ENCODE peak calls at places on chromosomes 16 and 17, in six cellular contexts. One of them, this sample, is unnamed. For H3K36me3 and H3K9me3, the result is how much of the 10 kb centered on the place peaks cover.

GRCh38 chr17:40174528-40174927 is 2.7 kb upstream of the RAPGEFL1 start:
- DNase-seq in MM.1S: no peak
- DNase-seq in stomach: no peak
- DNase-seq in breast epithelium: no peak
- DNase-seq in left ventricle myocardium inferior: no peak
- DNase-seq in upper lobe of left lung: no peak
- DNase-seq in this sample: no peak

GRCh38 chr16:12247811-12248210 is 271.3 kb downstream of the SNX29 start:
- DNase-seq in left ventricle myocardium inferior: no peak
- DNase-seq in stomach: no peak
- DNase-seq in upper lobe of left lung: no peak
- DNase-seq in MM.1S: no peak
- DNase-seq in breast epithelium: no peak
- DNase-seq in this sample: no peak

GRCh38 chr17:7843536-7844291 is 9.7 kb downstream of the KDM6B start:
- DNase-seq in upper lobe of left lung: peak
- DNase-seq in breast epithelium: peak
- DNase-seq in stomach: peak
- DNase-seq in left ventricle myocardium inferior: peak
- DNase-seq in MM.1S: peak
- DNase-seq in this sample: peak

GRCh38 chr17:75353176-75353575 is 52.3 kb downstream of the GRB2 start:
- DNase-seq in upper lobe of left lung: no peak
- DNase-seq in left ventricle myocardium inferior: no peak
- DNase-seq in MM.1S: no peak
- DNase-seq in stomach: no peak
- DNase-seq in breast epithelium: no peak
- DNase-seq in this sample: no peak

GRCh38 chr17:58054641-58055040 is 28.6 kb upstream of the DYNLL2 start:
- DNase-seq in MM.1S: no peak
- DNase-seq in left ventricle myocardium inferior: no peak
- DNase-seq in upper lobe of left lung: no peak
- DNase-seq in breast epithelium: no peak
- DNase-seq in stomach: no peak
- DNase-seq in this sample: no peak

GRCh38 chr17:57514614-57515013 is 230.5 kb downstream of the CCDC182 start:
- DNase-seq in left ventricle myocardium inferior: no peak
- DNase-seq in MM.1S: no peak
- DNase-seq in breast epithelium: no peak
- DNase-seq in upper lobe of left lung: no peak
- DNase-seq in stomach: no peak
- DNase-seq in this sample: no peak

GRCh38 chr16:11224096-11224893 is 31.7 kb downstream of the SOCS1 start:
- DNase-seq in breast epithelium: peak
- DNase-seq in MM.1S: no peak
- DNase-seq in left ventricle myocardium inferior: peak
- DNase-seq in stomach: peak
- DNase-seq in upper lobe of left lung: peak
- DNase-seq in this sample: peak

GRCh38 chr17:74803971-74804370 is 27.8 kb upstream of the NAT9 start:
- DNase-seq in MM.1S: no peak
- DNase-seq in breast epithelium: no peak
- DNase-seq in upper lobe of left lung: no peak
- DNase-seq in stomach: no peak
- DNase-seq in left ventricle myocardium inferior: no peak
- DNase-seq in this sample: no peak

GRCh38 chr17:60153606-60154355 is 4.0 kb downstream of the CA4 start:
- DNase-seq in MM.1S: no peak
- DNase-seq in left ventricle myocardium inferior: no peak
- DNase-seq in breast epithelium: no peak
- DNase-seq in upper lobe of left lung: no peak
- DNase-seq in stomach: no peak
- DNase-seq in this sample: no peak

GRCh38 chr16:54489225-54489781 is 202.7 kb upstream of the IRX3 start:
- DNase-seq in upper lobe of left lung: no peak
- DNase-seq in left ventricle myocardium inferior: no peak
- DNase-seq in stomach: peak
- DNase-seq in MM.1S: no peak
- DNase-seq in breast epithelium: no peak
- DNase-seq in this sample: no peak

GRCh38 chr16:80667925-80668324 is 127.1 kb downstream of the DYNLRB2 start:
- DNase-seq in breast epithelium: no peak
- DNase-seq in upper lobe of left lung: no peak
- DNase-seq in MM.1S: no peak
- DNase-seq in stomach: no peak
- DNase-seq in left ventricle myocardium inferior: no peak
- DNase-seq in this sample: no peak

GRCh38 chr16:58832496-58832895 is 98.4 kb upstream of the GOT2 start:
- DNase-seq in breast epithelium: no peak
- DNase-seq in upper lobe of left lung: no peak
- DNase-seq in stomach: no peak
- DNase-seq in MM.1S: no peak
- DNase-seq in left ventricle myocardium inferior: no peak
- DNase-seq in this sample: no peak

GRCh38 chr17:39915559-39915958 is 2.9 kb downstream of the GSDMB start:
- DNase-seq in left ventricle myocardium inferior: no peak
- DNase-seq in upper lobe of left lung: no peak
- DNase-seq in MM.1S: no peak
- DNase-seq in breast epithelium: no peak
- DNase-seq in stomach: no peak
- DNase-seq in this sample: no peak

GRCh38 chr17:6710317-6710716 is 2.9 kb downstream of the SLC13A5 start:
- DNase-seq in upper lobe of left lung: no peak
- DNase-seq in MM.1S: peak
- DNase-seq in stomach: no peak
- DNase-seq in breast epithelium: no peak
- DNase-seq in left ventricle myocardium inferior: no peak
- DNase-seq in this sample: no peak

GRCh38 chr17:60506312-60506711 is 19.7 kb downstream of the APPBP2 start:
- DNase-seq in MM.1S: peak
- DNase-seq in left ventricle myocardium inferior: no peak
- DNase-seq in upper lobe of left lung: no peak
- DNase-seq in stomach: no peak
- DNase-seq in breast epithelium: no peak
- DNase-seq in this sample: no peak

GRCh38 chr16:80985611-80986010 is 21.1 kb downstream of the CMC2 start:
- DNase-seq in upper lobe of left lung: no peak
- DNase-seq in MM.1S: no peak
- DNase-seq in left ventricle myocardium inferior: no peak
- DNase-seq in breast epithelium: no peak
- DNase-seq in stomach: no peak
- DNase-seq in this sample: no peak

GRCh38 chr17:19508327-19508867 is 25.3 kb upstream of the SLC47A1 start:
- DNase-seq in stomach: no peak
- DNase-seq in MM.1S: no peak
- DNase-seq in breast epithelium: no peak
- DNase-seq in left ventricle myocardium inferior: peak
- DNase-seq in upper lobe of left lung: peak
- DNase-seq in this sample: peak

GRCh38 chr16:6204941-6205340 is 1107.3 kb upstream of the EEF2KMT start:
- DNase-seq in left ventricle myocardium inferior: no peak
- DNase-seq in MM.1S: no peak
- DNase-seq in breast epithelium: no peak
- DNase-seq in stomach: no peak
- DNase-seq in upper lobe of left lung: no peak
- DNase-seq in this sample: no peak

GRCh38 chr17:80731255-80731840 is 186.7 kb downstream of the RPTOR start:
- DNase-seq in breast epithelium: no peak
- DNase-seq in stomach: no peak
- DNase-seq in MM.1S: no peak
- DNase-seq in upper lobe of left lung: no peak
- DNase-seq in left ventricle myocardium inferior: no peak
- DNase-seq in this sample: no peak

GRCh38 chr16:10511829-10512228 is 68.6 kb downstream of the EMP2 start:
- DNase-seq in stomach: no peak
- DNase-seq in MM.1S: peak
- DNase-seq in breast epithelium: no peak
- DNase-seq in left ventricle myocardium inferior: no peak
- DNase-seq in upper lobe of left lung: no peak
- DNase-seq in this sample: no peak

GRCh38 chr17:37752482-37752881 is 7.6 kb upstream of the HNF1B start:
- DNase-seq in left ventricle myocardium inferior: no peak
- DNase-seq in upper lobe of left lung: no peak
- DNase-seq in breast epithelium: no peak
- DNase-seq in stomach: no peak
- DNase-seq in MM.1S: no peak
- DNase-seq in this sample: no peak

GRCh38 chr16:3115011-3115410 is 2.6 kb downstream of the ZNF205 start:
- DNase-seq in breast epithelium: no peak
- DNase-seq in MM.1S: no peak
- DNase-seq in upper lobe of left lung: no peak
- DNase-seq in left ventricle myocardium inferior: no peak
- DNase-seq in stomach: no peak
- DNase-seq in this sample: no peak

GRCh38 chr16:82368041-82368440 is 198.0 kb upstream of the MPHOSPH6 start:
- DNase-seq in MM.1S: no peak
- DNase-seq in breast epithelium: no peak
- DNase-seq in stomach: peak
- DNase-seq in upper lobe of left lung: no peak
- DNase-seq in left ventricle myocardium inferior: peak
- DNase-seq in this sample: no peak

GRCh38 chr16:13939821-13940220 is 19.9 kb downstream of the ERCC4 start:
- DNase-seq in upper lobe of left lung: no peak
- DNase-seq in left ventricle myocardium inferior: no peak
- DNase-seq in stomach: no peak
- DNase-seq in MM.1S: no peak
- DNase-seq in breast epithelium: no peak
- DNase-seq in this sample: no peak

GRCh38 chr17:309361-309888 is 43.2 kb downstream of the RPH3AL start:
- DNase-seq in upper lobe of left lung: no peak
- DNase-seq in stomach: no peak
- DNase-seq in MM.1S: no peak
- DNase-seq in left ventricle myocardium inferior: no peak
- DNase-seq in breast epithelium: no peak
- DNase-seq in this sample: no peak

GRCh38 chr17:66941773-66942452 is 22.6 kb upstream of the CACNG4 start:
- DNase-seq in left ventricle myocardium inferior: no peak
- DNase-seq in upper lobe of left lung: no peak
- DNase-seq in MM.1S: no peak
- DNase-seq in stomach: no peak
- DNase-seq in breast epithelium: no peak
- DNase-seq in this sample: no peak

GRCh38 chr17:69608114-69608513 is 193.6 kb downstream of the MAP2K6 start:
- DNase-seq in breast epithelium: no peak
- DNase-seq in stomach: no peak
- DNase-seq in left ventricle myocardium inferior: no peak
- DNase-seq in MM.1S: no peak
- DNase-seq in upper lobe of left lung: no peak
- DNase-seq in this sample: no peak

GRCh38 chr16:20385844-20386832 is 18.4 kb downstream of the PDILT start:
- DNase-seq in upper lobe of left lung: peak
- DNase-seq in stomach: peak
- DNase-seq in MM.1S: peak
- DNase-seq in left ventricle myocardium inferior: peak
- DNase-seq in breast epithelium: peak
- DNase-seq in this sample: peak

GRCh38 chr16:75233611-75233938 is 14.8 kb downstream of the CTRB1 start:
- DNase-seq in breast epithelium: no peak
- DNase-seq in upper lobe of left lung: no peak
- DNase-seq in left ventricle myocardium inferior: no peak
- DNase-seq in stomach: no peak
- DNase-seq in MM.1S: no peak
- DNase-seq in this sample: no peak
- H3K36me3 ChIP-seq in breast epithelium: under half
- H3K36me3 ChIP-seq in upper lobe of left lung: half or more
- H3K36me3 ChIP-seq in left ventricle myocardium inferior: half or more
- H3K36me3 ChIP-seq in stomach: half or more
- H3K36me3 ChIP-seq in MM.1S: under half
- H3K36me3 ChIP-seq in this sample: under half

GRCh38 chr17:15882058-15882720 is 62.7 kb upstream of the ADORA2B start:
- DNase-seq in upper lobe of left lung: no peak
- DNase-seq in MM.1S: no peak
- DNase-seq in left ventricle myocardium inferior: no peak
- DNase-seq in stomach: no peak
- DNase-seq in breast epithelium: no peak
- DNase-seq in this sample: no peak
- TF ChIP-seq CTCF in upper lobe of left lung: no peak
- TF ChIP-seq CTCF in MM.1S: no peak
- TF ChIP-seq CTCF in left ventricle myocardium inferior: peak
- TF ChIP-seq CTCF in stomach: no peak
- TF ChIP-seq CTCF in breast epithelium: no peak
- TF ChIP-seq CTCF in this sample: no peak

GRCh38 chr16:35311475-35311874 is 1852.1 kb downstream of the TP53TG3F start:
- DNase-seq in upper lobe of left lung: no peak
- DNase-seq in MM.1S: no peak
- DNase-seq in breast epithelium: no peak
- DNase-seq in left ventricle myocardium inferior: no peak
- DNase-seq in stomach: no peak
- DNase-seq in this sample: no peak
- H3K9me3 ChIP-seq in upper lobe of left lung: under half
- H3K9me3 ChIP-seq in MM.1S: under half
- H3K9me3 ChIP-seq in breast epithelium: under half
- H3K9me3 ChIP-seq in left ventricle myocardium inferior: under half
- H3K9me3 ChIP-seq in stomach: under half
- H3K9me3 ChIP-seq in this sample: under half

GRCh38 chr16:85653226-85653917 is 35.4 kb downstream of the GINS2 start:
- DNase-seq in stomach: no peak
- DNase-seq in MM.1S: no peak
- DNase-seq in upper lobe of left lung: no peak
- DNase-seq in left ventricle myocardium inferior: no peak
- DNase-seq in breast epithelium: no peak
- DNase-seq in this sample: no peak
- H3K36me3 ChIP-seq in stomach: half or more
- H3K36me3 ChIP-seq in MM.1S: under half
- H3K36me3 ChIP-seq in upper lobe of left lung: half or more
- H3K36me3 ChIP-seq in left ventricle myocardium inferior: under half
- H3K36me3 ChIP-seq in breast epithelium: under half
- H3K36me3 ChIP-seq in this sample: half or more

GRCh38 chr17:12546983-12547382 is 118.7 kb upstream of the MYOCD start:
- DNase-seq in left ventricle myocardium inferior: no peak
- DNase-seq in upper lobe of left lung: no peak
- DNase-seq in MM.1S: no peak
- DNase-seq in stomach: no peak
- DNase-seq in breast epithelium: no peak
- DNase-seq in this sample: no peak
- TF ChIP-seq CTCF in left ventricle myocardium inferior: peak
- TF ChIP-seq CTCF in upper lobe of left lung: no peak
- TF ChIP-seq CTCF in MM.1S: no peak
- TF ChIP-seq CTCF in stomach: no peak
- TF ChIP-seq CTCF in breast epithelium: no peak
- TF ChIP-seq CTCF in this sample: no peak

GRCh38 chr17:51166198-51166986 is at the start of gene NME2:
- DNase-seq in left ventricle myocardium inferior: peak
- DNase-seq in stomach: peak
- DNase-seq in breast epithelium: peak
- DNase-seq in upper lobe of left lung: peak
- DNase-seq in MM.1S: peak
- DNase-seq in this sample: peak
- H3K9me3 ChIP-seq in left ventricle myocardium inferior: under half
- H3K9me3 ChIP-seq in stomach: under half
- H3K9me3 ChIP-seq in breast epithelium: under half
- H3K9me3 ChIP-seq in upper lobe of left lung: under half
- H3K9me3 ChIP-seq in MM.1S: under half
- H3K9me3 ChIP-seq in this sample: under half

DNA sequence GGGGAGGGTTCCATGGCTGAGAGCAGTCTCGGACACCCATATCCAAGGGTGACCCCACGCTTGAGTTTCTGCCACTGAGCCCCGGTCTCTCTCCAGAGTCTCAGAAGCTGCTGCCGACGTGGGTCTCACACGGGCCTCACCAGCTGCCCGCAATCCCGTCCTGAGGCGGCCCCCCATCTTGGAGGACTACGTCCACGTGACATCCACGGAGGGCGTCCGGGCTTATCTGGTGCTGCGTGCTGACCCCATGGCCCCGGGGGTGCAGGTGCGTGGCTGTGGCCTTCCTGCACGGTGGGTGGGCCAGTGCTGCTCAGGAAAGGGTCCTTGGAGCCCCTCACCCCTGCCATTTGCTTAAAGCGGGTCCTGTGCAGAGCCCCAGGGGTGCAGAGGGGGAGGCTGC is 1.0 kb downstream of the CHTF18 start:
- DNase-seq in breast epithelium: no peak
- DNase-seq in upper lobe of left lung: no peak
- DNase-seq in left ventricle myocardium inferior: no peak
- DNase-seq in stomach: no peak
- DNase-seq in MM.1S: no peak
- DNase-seq in this sample: no peak
- H3K36me3 ChIP-seq in breast epithelium: under half
- H3K36me3 ChIP-seq in upper lobe of left lung: under half
- H3K36me3 ChIP-seq in left ventricle myocardium inferior: under half
- H3K36me3 ChIP-seq in stomach: under half
- H3K36me3 ChIP-seq in MM.1S: under half
- H3K36me3 ChIP-seq in this sample: under half

This sample was measured in CD8-positive, alpha-beta T cell.